ENCODE peak calls at places on chromosome X, in four cellular contexts. One of them, this sample, is unnamed.

GRCh38 chrX:139026406-139027200 is 315.1 kb upstream of the FGF13 start:
- DNase-seq in WTC11: no peak
- DNase-seq in ELR: no peak
- DNase-seq in stimulated activated CD4-positive, alpha-beta T cell treated with anti-CD3 and anti-CD28 coated beads, Interleukin-4, amount 100 ng/mL, for 24 hours: no peak
- DNase-seq in this sample: no peak

GRCh38 chrX:150599226-150599625 is 30.8 kb downstream of the MTM1 start:
- DNase-seq in WTC11: no peak
- DNase-seq in ELR: no peak
- DNase-seq in stimulated activated CD4-positive, alpha-beta T cell treated with anti-CD3 and anti-CD28 coated beads, Interleukin-4, amount 100 ng/mL, for 24 hours: no peak
- DNase-seq in this sample: no peak

GRCh38 chrX:65509400-65509799 is 25.2 kb downstream of the LAS1L start:
- DNase-seq in WTC11: no peak
- DNase-seq in ELR: no peak
- DNase-seq in stimulated activated CD4-positive, alpha-beta T cell treated with anti-CD3 and anti-CD28 coated beads, Interleukin-4, amount 100 ng/mL, for 24 hours: no peak
- DNase-seq in this sample: no peak

GRCh38 chrX:46279925-46280313 is 265.3 kb downstream of the ZNF674 start:
- DNase-seq in WTC11: no peak
- DNase-seq in ELR: peak; percentile 74
- DNase-seq in stimulated activated CD4-positive, alpha-beta T cell treated with anti-CD3 and anti-CD28 coated beads, Interleukin-4, amount 100 ng/mL, for 24 hours: no peak
- DNase-seq in this sample: peak; percentile 26

GRCh38 chrX:13376857-13377441 is 57.1 kb upstream of the ATXN3L start:
- DNase-seq in WTC11: no peak
- DNase-seq in ELR: peak; percentile 60
- DNase-seq in stimulated activated CD4-positive, alpha-beta T cell treated with anti-CD3 and anti-CD28 coated beads, Interleukin-4, amount 100 ng/mL, for 24 hours: no peak
- DNase-seq in this sample: peak; percentile 97

GRCh38 chrX:78116365-78116764 is 12.3 kb downstream of the PGK1 start:
- DNase-seq in WTC11: no peak
- DNase-seq in ELR: no peak
- DNase-seq in stimulated activated CD4-positive, alpha-beta T cell treated with anti-CD3 and anti-CD28 coated beads, Interleukin-4, amount 100 ng/mL, for 24 hours: no peak
- DNase-seq in this sample: no peak

GRCh38 chrX:23373129-23373804 is 38.6 kb downstream of the PTCHD1 start:
- DNase-seq in WTC11: no peak
- DNase-seq in ELR: peak; percentile 34
- DNase-seq in stimulated activated CD4-positive, alpha-beta T cell treated with anti-CD3 and anti-CD28 coated beads, Interleukin-4, amount 100 ng/mL, for 24 hours: no peak
- DNase-seq in this sample: peak; percentile 49

GRCh38 chrX:130885996-130886395 is 17.0 kb downstream of the ENOX2 start:
- DNase-seq in WTC11: no peak
- DNase-seq in ELR: no peak
- DNase-seq in stimulated activated CD4-positive, alpha-beta T cell treated with anti-CD3 and anti-CD28 coated beads, Interleukin-4, amount 100 ng/mL, for 24 hours: no peak
- DNase-seq in this sample: no peak

GRCh38 chrX:154695913-154696312 is 42.5 kb upstream of the CTAG2 start:
- DNase-seq in WTC11: no peak
- DNase-seq in ELR: peak; percentile 5
- DNase-seq in stimulated activated CD4-positive, alpha-beta T cell treated with anti-CD3 and anti-CD28 coated beads, Interleukin-4, amount 100 ng/mL, for 24 hours: no peak
- DNase-seq in this sample: peak; percentile 25

GRCh38 chrX:147912093-147912801 is 528 bp downstream of the FMR1 start:
- DNase-seq in WTC11: peak; percentile 25
- DNase-seq in ELR: peak; percentile 61
- DNase-seq in stimulated activated CD4-positive, alpha-beta T cell treated with anti-CD3 and anti-CD28 coated beads, Interleukin-4, amount 100 ng/mL, for 24 hours: peak; percentile 18
- DNase-seq in this sample: peak; percentile 28

GRCh38 chrX:105323951-105324350 is 103.5 kb upstream of the TEX13A start:
- DNase-seq in WTC11: no peak
- DNase-seq in ELR: peak; percentile 31
- DNase-seq in stimulated activated CD4-positive, alpha-beta T cell treated with anti-CD3 and anti-CD28 coated beads, Interleukin-4, amount 100 ng/mL, for 24 hours: no peak
- DNase-seq in this sample: no peak

GRCh38 chrX:152663086-152663485 is 25.4 kb downstream of the GABRQ start:
- DNase-seq in WTC11: no peak
- DNase-seq in ELR: no peak
- DNase-seq in stimulated activated CD4-positive, alpha-beta T cell treated with anti-CD3 and anti-CD28 coated beads, Interleukin-4, amount 100 ng/mL, for 24 hours: no peak
- DNase-seq in this sample: no peak

GRCh38 chrX:48937065-48937907 is 18.5 kb upstream of the PIM2 start:
- DNase-seq in WTC11: peak; percentile 47
- DNase-seq in ELR: peak; percentile 3
- DNase-seq in stimulated activated CD4-positive, alpha-beta T cell treated with anti-CD3 and anti-CD28 coated beads, Interleukin-4, amount 100 ng/mL, for 24 hours: peak; percentile 89
- DNase-seq in this sample: no peak

GRCh38 chrX:24133280-24133679 is 16.2 kb upstream of the ZFX start:
- DNase-seq in WTC11: no peak
- DNase-seq in ELR: peak; percentile 78
- DNase-seq in stimulated activated CD4-positive, alpha-beta T cell treated with anti-CD3 and anti-CD28 coated beads, Interleukin-4, amount 100 ng/mL, for 24 hours: no peak
- DNase-seq in this sample: no peak

GRCh38 chrX:115988825-115989224 is 181.7 kb upstream of the AGTR2 start:
- DNase-seq in WTC11: no peak
- DNase-seq in ELR: no peak
- DNase-seq in stimulated activated CD4-positive, alpha-beta T cell treated with anti-CD3 and anti-CD28 coated beads, Interleukin-4, amount 100 ng/mL, for 24 hours: no peak
- DNase-seq in this sample: no peak

GRCh38 chrX:154012336-154012991 is 7.2 kb downstream of the IRAK1 start:
- DNase-seq in WTC11: no peak
- DNase-seq in ELR: no peak
- DNase-seq in stimulated activated CD4-positive, alpha-beta T cell treated with anti-CD3 and anti-CD28 coated beads, Interleukin-4, amount 100 ng/mL, for 24 hours: no peak
- DNase-seq in this sample: no peak

GRCh38 chrX:119996069-119996468 is 52.5 kb upstream of the NKAP start:
- DNase-seq in WTC11: no peak
- DNase-seq in ELR: no peak
- DNase-seq in stimulated activated CD4-positive, alpha-beta T cell treated with anti-CD3 and anti-CD28 coated beads, Interleukin-4, amount 100 ng/mL, for 24 hours: no peak
- DNase-seq in this sample: no peak

GRCh38 chrX:70089575-70090297 is 27.5 kb downstream of the OTUD6A start:
- DNase-seq in WTC11: no peak
- DNase-seq in ELR: peak; percentile 62
- DNase-seq in stimulated activated CD4-positive, alpha-beta T cell treated with anti-CD3 and anti-CD28 coated beads, Interleukin-4, amount 100 ng/mL, for 24 hours: no peak
- DNase-seq in this sample: no peak

GRCh38 chrX:50003927-50004326 is 81.5 kb downstream of the CLCN5 start:
- DNase-seq in WTC11: no peak
- DNase-seq in ELR: no peak
- DNase-seq in stimulated activated CD4-positive, alpha-beta T cell treated with anti-CD3 and anti-CD28 coated beads, Interleukin-4, amount 100 ng/mL, for 24 hours: no peak
- DNase-seq in this sample: no peak

GRCh38 chrX:42809569-42809968 is 31.6 kb upstream of the PPP1R2C start:
- DNase-seq in WTC11: no peak
- DNase-seq in ELR: no peak
- DNase-seq in stimulated activated CD4-positive, alpha-beta T cell treated with anti-CD3 and anti-CD28 coated beads, Interleukin-4, amount 100 ng/mL, for 24 hours: no peak
- DNase-seq in this sample: no peak

GRCh38 chrX:154477891-154478477 is 1.1 kb downstream of the LAGE3 start:
- DNase-seq in WTC11: no peak
- DNase-seq in ELR: no peak
- DNase-seq in stimulated activated CD4-positive, alpha-beta T cell treated with anti-CD3 and anti-CD28 coated beads, Interleukin-4, amount 100 ng/mL, for 24 hours: no peak
- DNase-seq in this sample: no peak

GRCh38 chrX:136198678-136199243 is 51.4 kb downstream of the FHL1 start:
- DNase-seq in WTC11: no peak
- DNase-seq in ELR: no peak
- DNase-seq in stimulated activated CD4-positive, alpha-beta T cell treated with anti-CD3 and anti-CD28 coated beads, Interleukin-4, amount 100 ng/mL, for 24 hours: no peak
- DNase-seq in this sample: no peak

GRCh38 chrX:153669174-153669890 is 4.3 kb downstream of the PNCK start:
- DNase-seq in WTC11: no peak
- DNase-seq in ELR: no peak
- DNase-seq in stimulated activated CD4-positive, alpha-beta T cell treated with anti-CD3 and anti-CD28 coated beads, Interleukin-4, amount 100 ng/mL, for 24 hours: peak; percentile 40
- DNase-seq in this sample: no peak

GRCh38 chrX:103254921-103255455 is at the start of gene TCEAL8:
- DNase-seq in WTC11: peak; percentile 74
- DNase-seq in ELR: peak; percentile 74
- DNase-seq in stimulated activated CD4-positive, alpha-beta T cell treated with anti-CD3 and anti-CD28 coated beads, Interleukin-4, amount 100 ng/mL, for 24 hours: peak; percentile 64
- DNase-seq in this sample: peak; percentile 66

GRCh38 chrX:123013141-123013540 is 170.9 kb upstream of the GRIA3 start:
- DNase-seq in WTC11: no peak
- DNase-seq in ELR: no peak
- DNase-seq in stimulated activated CD4-positive, alpha-beta T cell treated with anti-CD3 and anti-CD28 coated beads, Interleukin-4, amount 100 ng/mL, for 24 hours: no peak
- DNase-seq in this sample: no peak

This sample was measured in fibroblast of gingiva.